ENCODE peak calls at places on chromosomes 5 and 9, in six cellular contexts. One of them, this sample, is unnamed.
A peak's percentile ranks its signal among the peaks of the same experiment; 100 is the strongest.

GRCh38 chr5:67858470-67859096 is 357.0 kb upstream of the PIK3R1 start:
- DNase-seq in AG10803: no peak
- DNase-seq in fibroblast of pulmonary artery: no peak
- DNase-seq in A549: no peak
- DNase-seq in brain microvascular endothelial cell: no peak
- DNase-seq in fibroblast of lung: no peak
- DNase-seq in this sample: no peak

GRCh38 chr9:91417602-91418218 is 5.9 kb downstream of the NFIL3 start:
- DNase-seq in AG10803: peak; percentile 38
- DNase-seq in A549: no peak
- DNase-seq in fibroblast of pulmonary artery: no peak
- DNase-seq in fibroblast of lung: no peak
- DNase-seq in brain microvascular endothelial cell: no peak
- DNase-seq in this sample: peak; percentile 38

GRCh38 chr9:81132318-81132717 is 557.0 kb downstream of the TLE1 start:
- DNase-seq in AG10803: no peak
- DNase-seq in fibroblast of pulmonary artery: no peak
- DNase-seq in fibroblast of lung: peak; percentile 93
- DNase-seq in A549: no peak
- DNase-seq in brain microvascular endothelial cell: peak; percentile 66
- DNase-seq in this sample: no peak

GRCh38 chr5:146301666-146302065 is 37.0 kb upstream of the POU4F3 start:
- DNase-seq in brain microvascular endothelial cell: no peak
- DNase-seq in AG10803: peak; percentile 11
- DNase-seq in fibroblast of lung: peak; percentile 19
- DNase-seq in A549: no peak
- DNase-seq in fibroblast of pulmonary artery: no peak
- DNase-seq in this sample: peak; percentile 2

GRCh38 chr9:120284796-120285195 is 295.2 kb downstream of the CDK5RAP2 start:
- DNase-seq in AG10803: no peak
- DNase-seq in brain microvascular endothelial cell: no peak
- DNase-seq in A549: no peak
- DNase-seq in fibroblast of pulmonary artery: no peak
- DNase-seq in fibroblast of lung: peak; percentile 8
- DNase-seq in this sample: no peak

GRCh38 chr5:2864515-2864914 is 113.0 kb upstream of the IRX2 start:
- DNase-seq in fibroblast of lung: no peak
- DNase-seq in A549: no peak
- DNase-seq in brain microvascular endothelial cell: no peak
- DNase-seq in fibroblast of pulmonary artery: no peak
- DNase-seq in AG10803: no peak
- DNase-seq in this sample: no peak

GRCh38 chr5:68074048-68074632 is 141.4 kb upstream of the PIK3R1 start:
- DNase-seq in brain microvascular endothelial cell: no peak
- DNase-seq in fibroblast of lung: no peak
- DNase-seq in A549: no peak
- DNase-seq in fibroblast of pulmonary artery: peak; percentile 30
- DNase-seq in AG10803: no peak
- DNase-seq in this sample: peak; percentile 61

GRCh38 chr5:138946241-138946623 is 71.1 kb upstream of the LRRTM2 start:
- DNase-seq in A549: no peak
- DNase-seq in brain microvascular endothelial cell: no peak
- DNase-seq in fibroblast of lung: no peak
- DNase-seq in fibroblast of pulmonary artery: no peak
- DNase-seq in AG10803: no peak
- DNase-seq in this sample: no peak

GRCh38 chr9:3361689-3362392 is 164.0 kb downstream of the RFX3 start:
- DNase-seq in AG10803: no peak
- DNase-seq in fibroblast of pulmonary artery: no peak
- DNase-seq in brain microvascular endothelial cell: no peak
- DNase-seq in fibroblast of lung: no peak
- DNase-seq in A549: no peak
- DNase-seq in this sample: no peak

GRCh38 chr9:99085949-99086948 is 18.7 kb upstream of the TGFBR1 start:
- DNase-seq in fibroblast of lung: peak; percentile 87
- DNase-seq in AG10803: peak; percentile 77
- DNase-seq in fibroblast of pulmonary artery: peak; percentile 26
- DNase-seq in A549: no peak
- DNase-seq in brain microvascular endothelial cell: peak; percentile 74
- DNase-seq in this sample: peak; percentile 86

GRCh38 chr5:80152778-80153177 is 103.1 kb downstream of the SERINC5 start:
- DNase-seq in fibroblast of pulmonary artery: no peak
- DNase-seq in AG10803: no peak
- DNase-seq in A549: no peak
- DNase-seq in brain microvascular endothelial cell: no peak
- DNase-seq in fibroblast of lung: no peak
- DNase-seq in this sample: no peak

GRCh38 chr9:124291801-124292396 is 34.1 kb downstream of the NEK6 start:
- DNase-seq in fibroblast of pulmonary artery: no peak
- DNase-seq in brain microvascular endothelial cell: no peak
- DNase-seq in AG10803: no peak
- DNase-seq in A549: no peak
- DNase-seq in fibroblast of lung: no peak
- DNase-seq in this sample: no peak

GRCh38 chr9:88716636-88717035 is 181.7 kb downstream of the NXNL2 start:
- DNase-seq in fibroblast of lung: peak; percentile 48
- DNase-seq in brain microvascular endothelial cell: no peak
- DNase-seq in A549: no peak
- DNase-seq in fibroblast of pulmonary artery: no peak
- DNase-seq in AG10803: peak; percentile 8
- DNase-seq in this sample: no peak

GRCh38 chr9:37036237-37037136 is 2.4 kb upstream of the PAX5 start:
- DNase-seq in AG10803: peak; percentile 13
- DNase-seq in A549: no peak
- DNase-seq in fibroblast of pulmonary artery: peak; percentile 33
- DNase-seq in brain microvascular endothelial cell: no peak
- DNase-seq in fibroblast of lung: peak; percentile 18
- DNase-seq in this sample: no peak

GRCh38 chr5:151580858-151581257 is 10.3 kb downstream of the FAT2 start:
- DNase-seq in fibroblast of pulmonary artery: no peak
- DNase-seq in brain microvascular endothelial cell: no peak
- DNase-seq in AG10803: no peak
- DNase-seq in fibroblast of lung: no peak
- DNase-seq in A549: no peak
- DNase-seq in this sample: no peak

GRCh38 chr9:128712451-128713410 is 10.4 kb downstream of the PKN3 start:
- DNase-seq in brain microvascular endothelial cell: no peak
- DNase-seq in fibroblast of pulmonary artery: no peak
- DNase-seq in A549: no peak
- DNase-seq in AG10803: no peak
- DNase-seq in fibroblast of lung: no peak
- DNase-seq in this sample: no peak

GRCh38 chr5:150765019-150765788 is 6.4 kb upstream of the DCTN4 start:
- DNase-seq in brain microvascular endothelial cell: no peak
- DNase-seq in AG10803: no peak
- DNase-seq in fibroblast of lung: no peak
- DNase-seq in A549: no peak
- DNase-seq in fibroblast of pulmonary artery: no peak
- DNase-seq in this sample: no peak

GRCh38 chr5:79990205-79990597 is 861 bp downstream of the MTX3 start:
- DNase-seq in fibroblast of lung: peak; percentile 14
- DNase-seq in AG10803: no peak
- DNase-seq in A549: no peak
- DNase-seq in brain microvascular endothelial cell: no peak
- DNase-seq in fibroblast of pulmonary artery: no peak
- DNase-seq in this sample: peak; percentile 24

GRCh38 chr5:178797101-178797521 is 62.6 kb upstream of the ZNF354B start:
- DNase-seq in A549: no peak
- DNase-seq in brain microvascular endothelial cell: no peak
- DNase-seq in fibroblast of lung: no peak
- DNase-seq in AG10803: no peak
- DNase-seq in fibroblast of pulmonary artery: no peak
- DNase-seq in this sample: no peak

GRCh38 chr5:34603378-34603777 is 52.8 kb upstream of the RAI14 start:
- DNase-seq in brain microvascular endothelial cell: no peak
- DNase-seq in fibroblast of pulmonary artery: no peak
- DNase-seq in fibroblast of lung: no peak
- DNase-seq in AG10803: no peak
- DNase-seq in A549: no peak
- DNase-seq in this sample: no peak

GRCh38 chr5:93603191-93603590 is 20.2 kb downstream of the NR2F1 start:
- DNase-seq in A549: no peak
- DNase-seq in AG10803: no peak
- DNase-seq in fibroblast of lung: peak; percentile 47
- DNase-seq in fibroblast of pulmonary artery: no peak
- DNase-seq in brain microvascular endothelial cell: no peak
- DNase-seq in this sample: no peak

GRCh38 chr9:82021198-82021597 is 32.6 kb downstream of the SPATA31D1 start:
- DNase-seq in AG10803: peak; percentile 99
- DNase-seq in fibroblast of pulmonary artery: peak; percentile 82
- DNase-seq in A549: peak; percentile 77
- DNase-seq in fibroblast of lung: peak; percentile 100
- DNase-seq in brain microvascular endothelial cell: peak; percentile 88
- DNase-seq in this sample: peak; percentile 100

GRCh38 chr5:54360089-54360488 is 49.7 kb upstream of the ARL15 start:
- DNase-seq in fibroblast of lung: peak; percentile 85
- DNase-seq in AG10803: peak; percentile 73
- DNase-seq in fibroblast of pulmonary artery: peak; percentile 61
- DNase-seq in A549: peak; percentile 53
- DNase-seq in brain microvascular endothelial cell: peak; percentile 49
- DNase-seq in this sample: peak; percentile 62

GRCh38 chr9:137579259-137579604 is 507 bp upstream of the DPH7 start:
- DNase-seq in A549: no peak
- DNase-seq in AG10803: no peak
- DNase-seq in fibroblast of lung: no peak
- DNase-seq in brain microvascular endothelial cell: no peak
- DNase-seq in fibroblast of pulmonary artery: no peak
- DNase-seq in this sample: no peak

GRCh38 chr9:91949946-91950664 is at the start of gene ROR2:
- DNase-seq in fibroblast of pulmonary artery: peak; percentile 70
- DNase-seq in AG10803: peak; percentile 35
- DNase-seq in A549: peak; percentile 40
- DNase-seq in fibroblast of lung: peak; percentile 34
- DNase-seq in brain microvascular endothelial cell: no peak
- DNase-seq in this sample: peak; percentile 54

GRCh38 chr5:73823508-73823925 is 197.5 kb downstream of the ARHGEF28 start:
- DNase-seq in fibroblast of pulmonary artery: peak; percentile 48
- DNase-seq in A549: peak; percentile 60
- DNase-seq in fibroblast of lung: peak; percentile 86
- DNase-seq in brain microvascular endothelial cell: peak; percentile 70
- DNase-seq in AG10803: peak; percentile 74
- DNase-seq in this sample: no peak

GRCh38 chr5:59206132-59206581 is 623.3 kb downstream of the RAB3C start:
- DNase-seq in fibroblast of lung: peak; percentile 91
- DNase-seq in AG10803: no peak
- DNase-seq in fibroblast of pulmonary artery: peak; percentile 93
- DNase-seq in A549: peak; percentile 74
- DNase-seq in brain microvascular endothelial cell: peak; percentile 86
- DNase-seq in this sample: peak; percentile 76

GRCh38 chr9:19430201-19430760 is 21.5 kb downstream of the ACER2 start:
- DNase-seq in fibroblast of lung: no peak
- DNase-seq in AG10803: no peak
- DNase-seq in A549: no peak
- DNase-seq in brain microvascular endothelial cell: no peak
- DNase-seq in fibroblast of pulmonary artery: no peak
- DNase-seq in this sample: no peak

GRCh38 chr9:119003218-119003617 is 366.0 kb downstream of the BRINP1 start:
- DNase-seq in fibroblast of pulmonary artery: no peak
- DNase-seq in AG10803: peak; percentile 93
- DNase-seq in fibroblast of lung: peak; percentile 92
- DNase-seq in brain microvascular endothelial cell: no peak
- DNase-seq in A549: no peak
- DNase-seq in this sample: peak; percentile 83

DNA sequence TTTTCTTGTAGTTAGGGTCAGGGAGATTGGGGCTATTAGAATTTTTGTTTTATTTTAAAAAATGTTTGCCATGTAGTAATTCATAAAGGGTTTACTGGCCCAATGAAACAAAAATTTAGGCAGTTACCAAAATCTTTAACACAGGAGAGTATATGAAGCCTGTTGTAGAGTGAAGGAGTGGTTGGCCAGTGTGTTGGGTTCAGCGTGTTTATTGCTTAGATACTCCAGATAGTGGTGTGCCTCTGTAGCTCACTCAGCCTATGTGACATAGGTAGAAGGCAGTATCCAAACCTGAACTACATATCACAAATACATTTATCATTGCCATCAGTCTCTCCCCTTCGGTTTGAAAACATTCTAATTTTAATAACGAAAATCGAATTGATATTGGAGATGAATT is 1.2 kb downstream of the TEK start:
- DNase-seq in AG10803: no peak
- DNase-seq in A549: no peak
- DNase-seq in brain microvascular endothelial cell: no peak
- DNase-seq in fibroblast of pulmonary artery: no peak
- DNase-seq in fibroblast of lung: no peak
- DNase-seq in this sample: no peak
- H3K4me3 ChIP-seq in AG10803: no peak overlapping the region
- H3K4me3 ChIP-seq in A549: no peak overlapping the region
- H3K4me3 ChIP-seq in brain microvascular endothelial cell: peak overlapping the region; percentile 48
- H3K4me3 ChIP-seq in fibroblast of pulmonary artery: peak overlapping the region; percentile 60
- H3K4me3 ChIP-seq in fibroblast of lung: no peak overlapping the region
- H3K4me3 ChIP-seq in this sample: no peak overlapping the region

GRCh38 chr5:143645356-143645755 is 166.6 kb upstream of the HMHB1 start:
- DNase-seq in brain microvascular endothelial cell: no peak
- DNase-seq in AG10803: no peak
- DNase-seq in A549: no peak
- DNase-seq in fibroblast of pulmonary artery: no peak
- DNase-seq in fibroblast of lung: no peak
- DNase-seq in this sample: no peak
- TF ChIP-seq CTCF in brain microvascular endothelial cell: no peak
- TF ChIP-seq CTCF in AG10803: no peak
- TF ChIP-seq CTCF in A549: no peak
- TF ChIP-seq CTCF in fibroblast of pulmonary artery: no peak
- TF ChIP-seq CTCF in fibroblast of lung: no peak
- TF ChIP-seq CTCF in this sample: no peak

GRCh38 chr9:21777701-21778100 is 24.7 kb upstream of the MTAP start:
- DNase-seq in AG10803: peak; percentile 94
- DNase-seq in fibroblast of lung: peak; percentile 97
- DNase-seq in brain microvascular endothelial cell: peak; percentile 26
- DNase-seq in fibroblast of pulmonary artery: peak; percentile 78
- DNase-seq in A549: no peak
- DNase-seq in this sample: peak; percentile 88

GRCh38 chr9:21781656-21782055 is 20.8 kb upstream of the MTAP start:
- DNase-seq in fibroblast of lung: peak; percentile 32
- DNase-seq in fibroblast of pulmonary artery: no peak
- DNase-seq in A549: no peak
- DNase-seq in AG10803: no peak
- DNase-seq in brain microvascular endothelial cell: no peak
- DNase-seq in this sample: no peak

GRCh38 chr9:21779397-21779796 is 23.0 kb upstream of the MTAP start:
- DNase-seq in fibroblast of pulmonary artery: no peak
- DNase-seq in fibroblast of lung: peak; percentile 55
- DNase-seq in AG10803: peak; percentile 49
- DNase-seq in brain microvascular endothelial cell: no peak
- DNase-seq in A549: no peak
- DNase-seq in this sample: peak; percentile 41

GRCh38 chr9:21782207-21782606 is 20.2 kb upstream of the MTAP start:
- DNase-seq in brain microvascular endothelial cell: no peak
- DNase-seq in fibroblast of lung: peak; percentile 63
- DNase-seq in fibroblast of pulmonary artery: no peak
- DNase-seq in AG10803: no peak
- DNase-seq in A549: no peak
- DNase-seq in this sample: no peak

GRCh38 chr9:21778300-21778699 is 24.1 kb upstream of the MTAP start:
- DNase-seq in A549: no peak
- DNase-seq in fibroblast of lung: peak; percentile 74
- DNase-seq in fibroblast of pulmonary artery: peak; percentile 84
- DNase-seq in AG10803: peak; percentile 82
- DNase-seq in brain microvascular endothelial cell: no peak
- DNase-seq in this sample: peak; percentile 54
- H3K4me3 ChIP-seq in A549: no peak overlapping the region
- H3K4me3 ChIP-seq in fibroblast of lung: no peak overlapping the region
- H3K4me3 ChIP-seq in fibroblast of pulmonary artery: no peak overlapping the region
- H3K4me3 ChIP-seq in AG10803: peak overlapping the region; percentile 5
- H3K4me3 ChIP-seq in brain microvascular endothelial cell: no peak overlapping the region
- H3K4me3 ChIP-seq in this sample: no peak overlapping the region

GRCh38 chr9:96453625-96454024 is 3.7 kb downstream of the HABP4 start:
- DNase-seq in AG10803: peak; percentile 61
- DNase-seq in A549: peak; percentile 66
- DNase-seq in fibroblast of pulmonary artery: peak; percentile 62
- DNase-seq in brain microvascular endothelial cell: peak; percentile 31
- DNase-seq in fibroblast of lung: peak; percentile 47
- DNase-seq in this sample: peak; percentile 70
- TF ChIP-seq CTCF in AG10803: peak; percentile 90
- TF ChIP-seq CTCF in A549: peak; percentile 38
- TF ChIP-seq CTCF in fibroblast of pulmonary artery: peak; percentile 72
- TF ChIP-seq CTCF in brain microvascular endothelial cell: peak; percentile 75
- TF ChIP-seq CTCF in fibroblast of lung: peak; percentile 85
- TF ChIP-seq CTCF in this sample: peak; percentile 80

This sample was measured in fibroblast of mammary gland.